ENCODE peak calls at places on chromosome 14, in five cellular contexts. N is lower lobe of right lung, O is fibroblast of lung, I is ovary, Q is thoracic aorta. W is an unnamed sample. For H3K36me3, the result is how much of the 10 kb centered on the place peaks cover.

GRCh38 chr14:74237441-74237840 is 1.8 kb upstream of the VSX2 start:
- DNase-seq in N (no peak), O (no peak), I (no peak), Q (no peak), W (no peak)

GRCh38 chr14:68627050-68627867 is 165.6 kb downstream of the ZFP36L1 start:
- DNase-seq in N (no peak), O (peak), I (no peak), Q (peak), W (peak)

GRCh38 chr14:76904100-76904739 is 78.0 kb downstream of the LRRC74A start:
- DNase-seq in N (no peak), O (peak), I (peak), Q (no peak), W (no peak)

GRCh38 chr14:78123650-78124253 is 46.4 kb upstream of the NRXN3 start:
- DNase-seq in N (no peak), O (no peak), I (no peak), Q (no peak), W (no peak)

GRCh38 chr14:86237733-86238132 is 707.8 kb downstream of the FLRT2 start:
- DNase-seq in N (no peak), O (no peak), I (no peak), Q (no peak), W (no peak)

GRCh38 chr14:23154876-23155587 is 28.4 kb downstream of the SLC7A8 start:
- DNase-seq in N (peak), O (peak), I (peak), Q (peak), W (peak)

GRCh38 chr14:87785868-87786267 is 207.1 kb downstream of the GALC start:
- DNase-seq in N (no peak), O (no peak), I (no peak), Q (no peak), W (no peak)

GRCh38 chr14:43184540-43184939 is 1322.5 kb downstream of the FSCB start:
- DNase-seq in N (no peak), O (no peak), I (no peak), Q (no peak), W (no peak)

GRCh38 chr14:29906256-29906885 is 21.3 kb downstream of the PRKD1 start:
- DNase-seq in N (no peak), O (peak), I (no peak), Q (no peak), W (peak)

GRCh38 chr14:94717808-94718207 is 52.1 kb downstream of the GSC start:
- DNase-seq in N (no peak), O (no peak), I (no peak), Q (no peak), W (no peak)

GRCh38 chr14:96586056-96586455 is 83.9 kb downstream of the PAPOLA start:
- DNase-seq in N (no peak), O (no peak), I (no peak), Q (no peak), W (no peak)

GRCh38 chr14:64973026-64973442 is 898 bp upstream of the RAB15 start:
- DNase-seq in N (no peak), O (no peak), I (no peak), Q (no peak), W (no peak)

GRCh38 chr14:61514006-61514830 is 181.1 kb upstream of the HIF1A start:
- DNase-seq in N (no peak), O (peak), I (no peak), Q (no peak), W (no peak)

GRCh38 chr14:68979021-68979721 is at the start of gene ACTN1:
- DNase-seq in N (peak), O (peak), I (peak), Q (peak), W (peak)

GRCh38 chr14:89000007-89000942 is 175.8 kb downstream of the TTC8 start:
- DNase-seq in N (peak), O (peak), I (no peak), Q (peak), W (peak)

GRCh38 chr14:96901227-96901626 is 104.0 kb downstream of the VRK1 start:
- DNase-seq in N (no peak), O (no peak), I (no peak), Q (no peak), W (no peak)

GRCh38 chr14:104101651-104102281 is 16.3 kb downstream of the ASPG start:
- DNase-seq in N (peak), O (no peak), I (no peak), Q (no peak), W (no peak)

GRCh38 chr14:37698840-37699777 is 103.7 kb downstream of the TTC6 start:
- DNase-seq in N (no peak), O (no peak), I (no peak), Q (no peak), W (no peak)

GRCh38 chr14:71687115-71687836 is 245.0 kb upstream of the RGS6 start:
- DNase-seq in N (no peak), O (peak), I (no peak), Q (no peak), W (no peak)

GRCh38 chr14:99570542-99571302 is 33.3 kb downstream of the CCDC85C start:
- DNase-seq in N (no peak), O (no peak), I (no peak), Q (no peak), W (no peak)
- H3K4me3 ChIP-seq in N (no peak), O (no peak), I (no peak), Q (no peak), W (no peak)

DNA sequence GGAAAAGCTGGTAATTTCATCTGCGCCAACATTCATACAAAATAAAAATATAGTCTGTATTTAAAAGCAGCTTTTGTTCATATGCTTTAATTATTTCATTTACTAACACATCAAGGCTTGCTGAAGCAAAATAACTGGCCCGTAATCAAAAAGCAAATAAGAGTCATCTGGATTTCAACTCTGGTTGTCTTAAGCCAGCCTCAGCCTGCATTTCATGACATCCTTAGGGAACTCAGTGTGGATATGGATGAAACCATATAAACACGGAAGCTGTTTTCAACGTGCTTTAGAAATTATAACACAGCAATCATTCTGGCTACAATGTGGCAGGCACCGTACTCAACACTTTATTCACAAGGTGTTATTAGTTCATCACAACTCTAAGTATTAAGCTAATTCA is 852 bp downstream of the COX16 start:
- DNase-seq in N (no peak), O (peak), I (no peak), Q (no peak), W (no peak)
- H3K27ac ChIP-seq in N (peak), O (peak), I (no peak), Q (peak), W (peak)

GRCh38 chr14:103001226-103001625 is 56.1 kb downstream of the CDC42BPB start:
- DNase-seq in N (no peak), O (no peak), I (no peak), Q (no peak), W (no peak)
- H3K36me3 ChIP-seq in N (half or more), O (under half), I (under half), Q (under half), W (under half)

GRCh38 chr14:50394713-50395112 is 2.0 kb downstream of the CDKL1 start:
- DNase-seq in N (no peak), O (no peak), I (no peak), Q (no peak), W (no peak)
- H3K4me3 ChIP-seq in N (peak), O (no peak), I (peak), Q (no peak), W (no peak)

GRCh38 chr14:90676859-90677258 is 139.4 kb downstream of the TTC7B start:
- DNase-seq in N (no peak), O (peak), I (no peak), Q (no peak), W (no peak)
- H3K27ac ChIP-seq in N (no peak), O (no peak), I (no peak), Q (peak), W (no peak)